ENCODE peak calls at places on chromosomes 5 and 9, in nine cellular contexts. N is H9; S is COR-L47; M is C1 segment of cervical spinal cord; W is foreskin fibroblast; G is cardiac fibroblast; T is stimulated activated CD8-positive, alpha-beta memory T cell treated with anti-CD3 and anti-CD28 coated beads, Interleukin-4, amount 100 ng/mL, for 24 hours; Z is CD4-positive, CD25-positive, alpha-beta regulatory T cell; E is transverse colon. H is an unnamed sample.

GRCh38 chr5:148957591-148958202 is 105.2 kb downstream of the SH3TC2 start:
- DNase-seq in N (peak), S (peak), M (no peak), W (peak), G (peak), T (peak), Z (peak), E (peak), H (peak)

GRCh38 chr9:79224672-79225433 is 346.9 kb upstream of the TLE4 start:
- DNase-seq in N (no peak), S (no peak), M (no peak), W (peak), G (peak), T (no peak), Z (no peak), E (no peak), H (no peak)

GRCh38 chr9:87579761-87580626 is 82.3 kb downstream of the DAPK1 start:
- DNase-seq in N (no peak), S (no peak), M (no peak), W (no peak), G (no peak), T (no peak), Z (no peak), E (no peak), H (no peak)

GRCh38 chr5:131974622-131974955 is 29.1 kb upstream of the MEIKIN start:
- DNase-seq in N (no peak), S (no peak), M (no peak), W (no peak), G (no peak), T (no peak), Z (no peak), E (no peak), H (no peak)

GRCh38 chr5:99037668-99038067 is 108.9 kb upstream of the CHD1 start:
- DNase-seq in N (peak), S (no peak), M (no peak), W (no peak), G (no peak), T (peak), Z (peak), E (peak), H (peak)

GRCh38 chr5:50727149-50727496 is 60.7 kb downstream of the PARP8 start:
- DNase-seq in N (no peak), S (no peak), M (no peak), W (no peak), G (peak), T (no peak), Z (no peak), E (no peak), H (no peak)

GRCh38 chr5:142977363-142978051 is 207.3 kb downstream of the ARHGAP26 start:
- DNase-seq in N (no peak), S (no peak), M (no peak), W (peak), G (peak), T (peak), Z (no peak), E (no peak), H (peak)

GRCh38 chr9:113187935-113188595 is 33.0 kb downstream of the FKBP15 start:
- DNase-seq in N (no peak), S (no peak), M (peak), W (peak), G (peak), T (no peak), Z (no peak), E (peak), H (no peak)

GRCh38 chr5:7325975-7326911 is 69.7 kb upstream of the ADCY2 start:
- DNase-seq in N (no peak), S (no peak), M (no peak), W (peak), G (no peak), T (no peak), Z (no peak), E (no peak), H (no peak)

GRCh38 chr5:126414874-126415502 is 8.2 kb upstream of the GRAMD2B start:
- DNase-seq in N (no peak), S (no peak), M (no peak), W (peak), G (peak), T (no peak), Z (no peak), E (no peak), H (no peak)

GRCh38 chr9:16828335-16829281 is 41.9 kb downstream of the BNC2 start:
- DNase-seq in N (peak), S (no peak), M (peak), W (peak), G (peak), T (no peak), Z (no peak), E (peak), H (no peak)

GRCh38 chr9:14373319-14373632 is 59.3 kb upstream of the NFIB start:
- DNase-seq in N (no peak), S (no peak), M (no peak), W (peak), G (peak), T (no peak), Z (no peak), E (no peak), H (no peak)

GRCh38 chr9:88992556-88992955 is 1.3 kb downstream of the S1PR3 start:
- DNase-seq in N (no peak), S (no peak), M (no peak), W (peak), G (peak), T (no peak), Z (no peak), E (no peak), H (no peak)

GRCh38 chr9:19085295-19085694 is 17.4 kb downstream of the HAUS6 start:
- DNase-seq in N (no peak), S (peak), M (no peak), W (peak), G (no peak), T (no peak), Z (no peak), E (no peak), H (peak)

GRCh38 chr9:70679845-70680244 is 265.4 kb upstream of the KLF9 start:
- DNase-seq in N (no peak), S (no peak), M (no peak), W (peak), G (peak), T (no peak), Z (no peak), E (no peak), H (no peak)

GRCh38 chr5:76331139-76331538 is 71.9 kb upstream of the IQGAP2 start:
- DNase-seq in N (no peak), S (no peak), M (no peak), W (no peak), G (no peak), T (no peak), Z (no peak), E (no peak), H (peak)

GRCh38 chr5:45623855-45624254 is 72.3 kb downstream of the HCN1 start:
- DNase-seq in N (no peak), S (no peak), M (no peak), W (no peak), G (no peak), T (no peak), Z (no peak), E (no peak), H (no peak)

GRCh38 chr9:134010774-134011173 is 14.5 kb upstream of the BRD3OS start:
- DNase-seq in N (no peak), S (no peak), M (no peak), W (peak), G (peak), T (no peak), Z (no peak), E (no peak), H (no peak)

GRCh38 chr5:154860765-154861164 is 2.3 kb downstream of the CNOT8 start:
- DNase-seq in N (no peak), S (no peak), M (no peak), W (no peak), G (no peak), T (no peak), Z (no peak), E (no peak), H (no peak)

GRCh38 chr5:154648706-154649105 is 106.5 kb upstream of the LARP1 start:
- DNase-seq in N (no peak), S (no peak), M (no peak), W (peak), G (peak), T (no peak), Z (no peak), E (no peak), H (no peak)

GRCh38 chr9:122348288-122348777 is 22.5 kb upstream of the PTGS1 start:
- DNase-seq in N (no peak), S (no peak), M (no peak), W (no peak), G (no peak), T (no peak), Z (no peak), E (no peak), H (no peak)

H was measured in central memory CD4-positive, alpha-beta T cell.